ENCODE peak calls at places on chromosomes 6 and 20, in seven cellular contexts. C is M059J, V is T-helper 17 cell, L is lung microvascular endothelial cell, R is AG08395, D is small intestine, H is omental fat pad. Y is an unnamed sample.

GRCh38 chr6:77764364-77764763 is 111.5 kb downstream of the MEI4 start:
- DNase-seq in C (no peak), V (no peak), L (no peak), R (no peak), D (no peak), H (no peak), Y (no peak)

GRCh38 chr6:29916741-29917140 is 25.6 kb upstream of the HLA-A start:
- DNase-seq in C (no peak), V (no peak), L (no peak), R (no peak), D (no peak), H (no peak), Y (no peak)

GRCh38 chr6:106530502-106530901 is 98.8 kb downstream of the RTN4IP1 start:
- DNase-seq in C (no peak), V (no peak), L (no peak), R (peak; percentile 40), D (no peak), H (no peak), Y (no peak)

GRCh38 chr6:6696867-6697531 is 108.5 kb downstream of the LY86 start:
- DNase-seq in C (peak; percentile 54), V (no peak), L (peak; percentile 81), R (peak; percentile 52), D (peak; percentile 74), H (peak; percentile 50), Y (peak; percentile 85)

GRCh38 chr6:14038636-14039035 is 78.9 kb upstream of the CD83 start:
- DNase-seq in C (no peak), V (no peak), L (no peak), R (no peak), D (no peak), H (no peak), Y (no peak)

GRCh38 chr6:154239392-154239791 is 117.2 kb downstream of the IPCEF1 start:
- DNase-seq in C (peak; percentile 78), V (no peak), L (no peak), R (no peak), D (no peak), H (no peak), Y (peak; percentile 93)

GRCh38 chr6:5151955-5152401 is 66.8 kb downstream of the PPP1R3G start:
- DNase-seq in C (peak; percentile 82), V (no peak), L (peak; percentile 53), R (peak; percentile 81), D (no peak), H (no peak), Y (peak; percentile 89)

GRCh38 chr6:92723390-92723931 is 695.9 kb downstream of the EPHA7 start:
- DNase-seq in C (no peak), V (no peak), L (peak; percentile 6), R (no peak), D (peak; percentile 6), H (no peak), Y (no peak)

GRCh38 chr6:33995046-33995872 is 150.6 kb downstream of the GRM4 start:
- DNase-seq in C (no peak), V (no peak), L (no peak), R (no peak), D (peak; percentile 87), H (no peak), Y (no peak)

GRCh38 chr6:10479939-10480700 is 41.0 kb upstream of the GCNT2 start:
- DNase-seq in C (peak; percentile 72), V (no peak), L (no peak), R (no peak), D (no peak), H (no peak), Y (no peak)

GRCh38 chr20:48717095-48717958 is 110.5 kb downstream of the PREX1 start:
- DNase-seq in C (no peak), V (no peak), L (no peak), R (no peak), D (no peak), H (no peak), Y (no peak)

GRCh38 chr6:56335733-56336132 is 88.4 kb upstream of the COL21A1 start:
- DNase-seq in C (peak; percentile 99), V (no peak), L (peak; percentile 53), R (peak; percentile 73), D (no peak), H (no peak), Y (peak; percentile 98)

GRCh38 chr6:144297498-144298166 is 12.5 kb downstream of the UTRN start:
- DNase-seq in C (no peak), V (no peak), L (peak; percentile 70), R (no peak), D (peak; percentile 35), H (no peak), Y (no peak)

GRCh38 chr6:144908004-144908403 is 622.9 kb downstream of the UTRN start:
- DNase-seq in C (peak; percentile 66), V (no peak), L (peak; percentile 39), R (no peak), D (no peak), H (no peak), Y (no peak)

GRCh38 chr20:44398303-44398702 is 42.8 kb downstream of the HNF4A start:
- DNase-seq in C (peak; percentile 77), V (no peak), L (no peak), R (no peak), D (peak; percentile 82), H (no peak), Y (peak; percentile 98)

GRCh38 chr6:163148781-163149534 is 265.6 kb upstream of the QKI start:
- DNase-seq in C (no peak), V (no peak), L (no peak), R (no peak), D (no peak), H (no peak), Y (no peak)

GRCh38 chr20:50191065-50191565 is 485 bp downstream of the CEBPB start:
- DNase-seq in C (peak; percentile 66), V (peak; percentile 46), L (no peak), R (peak; percentile 30), D (peak; percentile 66), H (no peak), Y (no peak)

GRCh38 chr6:115514656-115515055 is 546.0 kb downstream of the FRK start:
- DNase-seq in C (no peak), V (no peak), L (no peak), R (peak; percentile 83), D (no peak), H (no peak), Y (peak; percentile 1)

GRCh38 chr6:9250852-9251251 is 815.5 kb upstream of the SLC35B3 start:
- DNase-seq in C (peak; percentile 82), V (no peak), L (peak; percentile 56), R (no peak), D (no peak), H (no peak), Y (peak; percentile 66)

Y was measured in bronchial epithelial cell.